ENCODE peak calls at places on chromosomes 4 and X, in ten cellular contexts. One of them, this sample, is unnamed. For H3K4me1, the result is how much of the 10 kb centered on the place peaks cover.

GRCh38 chr4:110211007-110211769 is 12.8 kb upstream of the ELOVL6 start:
- DNase-seq in left ventricle myocardium inferior: no peak
- DNase-seq in pancreas: no peak
- DNase-seq in Karpas-422: peak
- DNase-seq in aorta: no peak
- DNase-seq in MM.1S: peak
- DNase-seq in IMR-90: peak
- DNase-seq in hepatocyte: peak
- DNase-seq in adipocyte: peak
- DNase-seq in right cardiac atrium: no peak
- DNase-seq in this sample: peak

GRCh38 chr4:101019941-101020401 is 327.4 kb downstream of the PPP3CA start:
- DNase-seq in IMR-90: peak
- DNase-seq in hepatocyte: peak
- DNase-seq in right cardiac atrium: no peak
- DNase-seq in aorta: no peak
- DNase-seq in MM.1S: peak
- DNase-seq in left ventricle myocardium inferior: no peak
- DNase-seq in adipocyte: no peak
- DNase-seq in Karpas-422: no peak
- DNase-seq in pancreas: no peak
- DNase-seq in this sample: no peak

GRCh38 chr4:126957555-126958440 is 675.0 kb upstream of the INTU start:
- DNase-seq in hepatocyte: no peak
- DNase-seq in adipocyte: peak
- DNase-seq in left ventricle myocardium inferior: no peak
- DNase-seq in MM.1S: no peak
- DNase-seq in Karpas-422: no peak
- DNase-seq in aorta: no peak
- DNase-seq in IMR-90: peak
- DNase-seq in pancreas: no peak
- DNase-seq in right cardiac atrium: no peak
- DNase-seq in this sample: no peak

GRCh38 chr4:176340871-176341685 is 21.3 kb downstream of the SPCS3 start:
- DNase-seq in pancreas: no peak
- DNase-seq in left ventricle myocardium inferior: no peak
- DNase-seq in right cardiac atrium: no peak
- DNase-seq in IMR-90: peak
- DNase-seq in adipocyte: peak
- DNase-seq in aorta: no peak
- DNase-seq in Karpas-422: peak
- DNase-seq in MM.1S: peak
- DNase-seq in hepatocyte: peak
- DNase-seq in this sample: peak

GRCh38 chrX:15815779-15816452 is 25.6 kb downstream of the ZRSR2 start:
- DNase-seq in pancreas: no peak
- DNase-seq in adipocyte: peak
- DNase-seq in hepatocyte: peak
- DNase-seq in MM.1S: peak
- DNase-seq in IMR-90: peak
- DNase-seq in right cardiac atrium: no peak
- DNase-seq in left ventricle myocardium inferior: no peak
- DNase-seq in aorta: no peak
- DNase-seq in Karpas-422: peak
- DNase-seq in this sample: peak

GRCh38 chrX:107654778-107655761 is 26.8 kb downstream of the PRPS1 start:
- DNase-seq in hepatocyte: peak
- DNase-seq in aorta: peak
- DNase-seq in Karpas-422: peak
- DNase-seq in adipocyte: peak
- DNase-seq in MM.1S: no peak
- DNase-seq in pancreas: peak
- DNase-seq in right cardiac atrium: peak
- DNase-seq in left ventricle myocardium inferior: peak
- DNase-seq in IMR-90: peak
- DNase-seq in this sample: peak

GRCh38 chrX:39813631-39814246 is 284.0 kb downstream of the BCOR start:
- DNase-seq in left ventricle myocardium inferior: peak
- DNase-seq in pancreas: peak
- DNase-seq in IMR-90: peak
- DNase-seq in aorta: peak
- DNase-seq in hepatocyte: peak
- DNase-seq in Karpas-422: no peak
- DNase-seq in right cardiac atrium: peak
- DNase-seq in adipocyte: no peak
- DNase-seq in MM.1S: no peak
- DNase-seq in this sample: no peak

GRCh38 chrX:9703406-9703805 is 62.2 kb downstream of the GPR143 start:
- DNase-seq in Karpas-422: no peak
- DNase-seq in hepatocyte: no peak
- DNase-seq in adipocyte: no peak
- DNase-seq in aorta: peak
- DNase-seq in MM.1S: no peak
- DNase-seq in right cardiac atrium: no peak
- DNase-seq in IMR-90: no peak
- DNase-seq in pancreas: no peak
- DNase-seq in left ventricle myocardium inferior: no peak
- DNase-seq in this sample: no peak

GRCh38 chrX:74251006-74251930 is 52.7 kb upstream of the ZCCHC13 start:
- DNase-seq in hepatocyte: peak
- DNase-seq in adipocyte: peak
- DNase-seq in IMR-90: peak
- DNase-seq in aorta: no peak
- DNase-seq in right cardiac atrium: no peak
- DNase-seq in pancreas: no peak
- DNase-seq in left ventricle myocardium inferior: no peak
- DNase-seq in Karpas-422: no peak
- DNase-seq in MM.1S: no peak
- DNase-seq in this sample: peak

GRCh38 chr4:32985256-32985655 is 2265.1 kb downstream of the PCDH7 start:
- DNase-seq in right cardiac atrium: no peak
- DNase-seq in Karpas-422: no peak
- DNase-seq in aorta: no peak
- DNase-seq in adipocyte: peak
- DNase-seq in hepatocyte: no peak
- DNase-seq in MM.1S: no peak
- DNase-seq in IMR-90: no peak
- DNase-seq in left ventricle myocardium inferior: no peak
- DNase-seq in pancreas: no peak
- DNase-seq in this sample: no peak

GRCh38 chrX:119502727-119503483 is 34.7 kb downstream of the SLC25A5 start:
- DNase-seq in Karpas-422: no peak
- DNase-seq in right cardiac atrium: no peak
- DNase-seq in left ventricle myocardium inferior: no peak
- DNase-seq in MM.1S: no peak
- DNase-seq in IMR-90: peak
- DNase-seq in adipocyte: peak
- DNase-seq in aorta: peak
- DNase-seq in pancreas: peak
- DNase-seq in hepatocyte: peak
- DNase-seq in this sample: no peak

GRCh38 chrX:19064175-19064574 is 58.1 kb downstream of the ADGRG2 start:
- DNase-seq in right cardiac atrium: no peak
- DNase-seq in adipocyte: no peak
- DNase-seq in MM.1S: no peak
- DNase-seq in IMR-90: peak
- DNase-seq in pancreas: no peak
- DNase-seq in left ventricle myocardium inferior: no peak
- DNase-seq in aorta: no peak
- DNase-seq in hepatocyte: no peak
- DNase-seq in Karpas-422: no peak
- DNase-seq in this sample: no peak

GRCh38 chrX:135396109-135396508 is 25.6 kb upstream of the SMIM10L2A start:
- DNase-seq in left ventricle myocardium inferior: no peak
- DNase-seq in aorta: no peak
- DNase-seq in hepatocyte: no peak
- DNase-seq in MM.1S: no peak
- DNase-seq in Karpas-422: no peak
- DNase-seq in IMR-90: peak
- DNase-seq in right cardiac atrium: no peak
- DNase-seq in pancreas: no peak
- DNase-seq in adipocyte: no peak
- DNase-seq in this sample: no peak

GRCh38 chr4:40209401-40209800 is 12.6 kb downstream of the RHOH start:
- DNase-seq in aorta: no peak
- DNase-seq in Karpas-422: no peak
- DNase-seq in hepatocyte: no peak
- DNase-seq in IMR-90: no peak
- DNase-seq in left ventricle myocardium inferior: no peak
- DNase-seq in MM.1S: no peak
- DNase-seq in adipocyte: no peak
- DNase-seq in pancreas: no peak
- DNase-seq in right cardiac atrium: no peak
- DNase-seq in this sample: no peak
- H3K4me1 ChIP-seq in aorta: under half
- H3K4me1 ChIP-seq in Karpas-422: half or more
- H3K4me1 ChIP-seq in hepatocyte: under half
- H3K4me1 ChIP-seq in IMR-90: under half
- H3K4me1 ChIP-seq in left ventricle myocardium inferior: under half
- H3K4me1 ChIP-seq in MM.1S: under half
- H3K4me1 ChIP-seq in adipocyte: under half
- H3K4me1 ChIP-seq in pancreas: under half
- H3K4me1 ChIP-seq in right cardiac atrium: under half
- H3K4me1 ChIP-seq in this sample: under half

DNA sequence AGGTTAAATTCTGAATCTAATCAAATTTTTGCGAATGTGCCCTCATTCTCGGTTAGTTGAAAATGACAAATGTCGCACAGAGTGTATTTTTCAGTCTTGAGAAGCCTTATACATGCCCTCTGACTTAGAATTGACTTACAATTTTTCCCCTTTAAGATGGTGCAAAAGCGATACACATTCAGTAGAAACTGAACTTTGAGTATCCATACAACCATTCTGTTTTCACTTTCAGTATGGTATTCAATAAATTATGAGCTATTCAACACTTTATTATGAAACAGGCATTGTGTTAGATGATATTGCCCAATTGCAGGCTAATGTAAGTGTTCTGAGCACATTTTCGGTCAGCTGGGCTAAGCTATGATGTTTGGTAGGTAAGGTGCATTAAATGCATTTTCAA is 43.4 kb downstream of the SLC9A7 start:
- DNase-seq in hepatocyte: no peak
- DNase-seq in pancreas: no peak
- DNase-seq in aorta: no peak
- DNase-seq in adipocyte: no peak
- DNase-seq in Karpas-422: no peak
- DNase-seq in MM.1S: no peak
- DNase-seq in IMR-90: no peak
- DNase-seq in right cardiac atrium: no peak
- DNase-seq in left ventricle myocardium inferior: no peak
- DNase-seq in this sample: no peak
- H3K4me3 ChIP-seq in hepatocyte: no peak
- H3K4me3 ChIP-seq in pancreas: no peak
- H3K4me3 ChIP-seq in aorta: no peak
- H3K4me3 ChIP-seq in adipocyte: peak
- H3K4me3 ChIP-seq in Karpas-422: no peak
- H3K4me3 ChIP-seq in MM.1S: no peak
- H3K4me3 ChIP-seq in IMR-90: no peak
- H3K4me3 ChIP-seq in right cardiac atrium: no peak
- H3K4me3 ChIP-seq in left ventricle myocardium inferior: no peak
- H3K4me3 ChIP-seq in this sample: no peak

GRCh38 chr4:169260217-169260866 is 10.4 kb downstream of the SH3RF1 start:
- DNase-seq in Karpas-422: no peak
- DNase-seq in adipocyte: no peak
- DNase-seq in aorta: no peak
- DNase-seq in left ventricle myocardium inferior: no peak
- DNase-seq in MM.1S: no peak
- DNase-seq in IMR-90: no peak
- DNase-seq in pancreas: no peak
- DNase-seq in right cardiac atrium: no peak
- DNase-seq in hepatocyte: no peak
- DNase-seq in this sample: no peak
- H3K4me1 ChIP-seq in Karpas-422: under half
- H3K4me1 ChIP-seq in adipocyte: under half
- H3K4me1 ChIP-seq in aorta: under half
- H3K4me1 ChIP-seq in left ventricle myocardium inferior: half or more
- H3K4me1 ChIP-seq in MM.1S: under half
- H3K4me1 ChIP-seq in IMR-90: under half
- H3K4me1 ChIP-seq in pancreas: under half
- H3K4me1 ChIP-seq in right cardiac atrium: under half
- H3K4me1 ChIP-seq in hepatocyte: under half
- H3K4me1 ChIP-seq in this sample: half or more

GRCh38 chr4:1246901-1247810 is 1.8 kb downstream of the CTBP1 start:
- DNase-seq in aorta: peak
- DNase-seq in right cardiac atrium: peak
- DNase-seq in left ventricle myocardium inferior: peak
- DNase-seq in pancreas: no peak
- DNase-seq in adipocyte: peak
- DNase-seq in hepatocyte: peak
- DNase-seq in MM.1S: peak
- DNase-seq in IMR-90: no peak
- DNase-seq in Karpas-422: peak
- DNase-seq in this sample: no peak

GRCh38 chr4:1246111-1246881 is 2.6 kb downstream of the CTBP1 start:
- DNase-seq in hepatocyte: peak
- DNase-seq in pancreas: peak
- DNase-seq in right cardiac atrium: peak
- DNase-seq in aorta: peak
- DNase-seq in IMR-90: no peak
- DNase-seq in Karpas-422: peak
- DNase-seq in MM.1S: no peak
- DNase-seq in adipocyte: peak
- DNase-seq in left ventricle myocardium inferior: peak
- DNase-seq in this sample: no peak

GRCh38 chr4:1244978-1245471 is 3.9 kb downstream of the CTBP1 start:
- DNase-seq in right cardiac atrium: peak
- DNase-seq in MM.1S: no peak
- DNase-seq in Karpas-422: no peak
- DNase-seq in pancreas: no peak
- DNase-seq in adipocyte: no peak
- DNase-seq in aorta: no peak
- DNase-seq in left ventricle myocardium inferior: no peak
- DNase-seq in IMR-90: no peak
- DNase-seq in hepatocyte: no peak
- DNase-seq in this sample: no peak

GRCh38 chr4:1244081-1244977 is 4.6 kb downstream of the CTBP1 start:
- DNase-seq in MM.1S: no peak
- DNase-seq in Karpas-422: no peak
- DNase-seq in right cardiac atrium: peak
- DNase-seq in aorta: peak
- DNase-seq in pancreas: no peak
- DNase-seq in adipocyte: no peak
- DNase-seq in IMR-90: no peak
- DNase-seq in hepatocyte: peak
- DNase-seq in left ventricle myocardium inferior: peak
- DNase-seq in this sample: no peak

GRCh38 chr4:1245481-1246051 is 3.4 kb downstream of the CTBP1 start:
- DNase-seq in right cardiac atrium: peak
- DNase-seq in Karpas-422: no peak
- DNase-seq in adipocyte: no peak
- DNase-seq in IMR-90: no peak
- DNase-seq in aorta: peak
- DNase-seq in pancreas: peak
- DNase-seq in left ventricle myocardium inferior: peak
- DNase-seq in hepatocyte: peak
- DNase-seq in MM.1S: no peak
- DNase-seq in this sample: peak
- H3K4me3 ChIP-seq in right cardiac atrium: no peak
- H3K4me3 ChIP-seq in Karpas-422: no peak
- H3K4me3 ChIP-seq in adipocyte: no peak
- H3K4me3 ChIP-seq in IMR-90: no peak
- H3K4me3 ChIP-seq in aorta: no peak
- H3K4me3 ChIP-seq in pancreas: no peak
- H3K4me3 ChIP-seq in left ventricle myocardium inferior: peak
- H3K4me3 ChIP-seq in hepatocyte: no peak
- H3K4me3 ChIP-seq in MM.1S: no peak
- H3K4me3 ChIP-seq in this sample: no peak

This sample was measured in Caco-2.